ENCODE peak calls at places on chromosomes 5 and 9, in six cellular contexts. One of them, this sample, is unnamed.

GRCh38 chr9:71608825-71609452 is 159.4 kb downstream of the CEMIP2 start:
- DNase-seq in H1: peak
- DNase-seq in endothelial cell of umbilical vein: no peak
- DNase-seq in psoas muscle: no peak
- DNase-seq in dorsolateral prefrontal cortex: no peak
- DNase-seq in PC-9: peak
- DNase-seq in this sample: no peak

GRCh38 chr5:176853151-176853793 is 42.9 kb downstream of the UNC5A start:
- DNase-seq in endothelial cell of umbilical vein: no peak
- DNase-seq in psoas muscle: no peak
- DNase-seq in PC-9: no peak
- DNase-seq in dorsolateral prefrontal cortex: no peak
- DNase-seq in H1: no peak
- DNase-seq in this sample: no peak

GRCh38 chr5:136424835-136425694 is 59.7 kb upstream of the TRPC7 start:
- DNase-seq in H1: peak
- DNase-seq in psoas muscle: peak
- DNase-seq in dorsolateral prefrontal cortex: peak
- DNase-seq in PC-9: peak
- DNase-seq in endothelial cell of umbilical vein: peak
- DNase-seq in this sample: peak

GRCh38 chr9:13127164-13127563 is 152.3 kb downstream of the MPDZ start:
- DNase-seq in endothelial cell of umbilical vein: no peak
- DNase-seq in dorsolateral prefrontal cortex: no peak
- DNase-seq in psoas muscle: no peak
- DNase-seq in H1: no peak
- DNase-seq in PC-9: no peak
- DNase-seq in this sample: no peak

GRCh38 chr5:58963821-58964220 is 380.9 kb downstream of the RAB3C start:
- DNase-seq in PC-9: no peak
- DNase-seq in psoas muscle: no peak
- DNase-seq in dorsolateral prefrontal cortex: no peak
- DNase-seq in endothelial cell of umbilical vein: no peak
- DNase-seq in H1: no peak
- DNase-seq in this sample: no peak

GRCh38 chr5:151581841-151582583 is 9.1 kb downstream of the FAT2 start:
- DNase-seq in psoas muscle: no peak
- DNase-seq in dorsolateral prefrontal cortex: no peak
- DNase-seq in PC-9: no peak
- DNase-seq in H1: no peak
- DNase-seq in endothelial cell of umbilical vein: no peak
- DNase-seq in this sample: no peak

GRCh38 chr5:36457511-36458260 is 148.7 kb upstream of the SLC1A3 start:
- DNase-seq in dorsolateral prefrontal cortex: no peak
- DNase-seq in H1: no peak
- DNase-seq in PC-9: no peak
- DNase-seq in endothelial cell of umbilical vein: no peak
- DNase-seq in psoas muscle: no peak
- DNase-seq in this sample: no peak

GRCh38 chr9:37983381-37984067 is 79.6 kb upstream of the SLC25A51 start:
- DNase-seq in H1: no peak
- DNase-seq in dorsolateral prefrontal cortex: no peak
- DNase-seq in psoas muscle: no peak
- DNase-seq in PC-9: no peak
- DNase-seq in endothelial cell of umbilical vein: no peak
- DNase-seq in this sample: no peak

GRCh38 chr5:130400091-130400490 is 495.8 kb downstream of the CHSY3 start:
- DNase-seq in endothelial cell of umbilical vein: peak
- DNase-seq in PC-9: no peak
- DNase-seq in H1: no peak
- DNase-seq in psoas muscle: no peak
- DNase-seq in dorsolateral prefrontal cortex: no peak
- DNase-seq in this sample: no peak

GRCh38 chr9:100222674-100223073 is 123.6 kb downstream of the INVS start:
- DNase-seq in endothelial cell of umbilical vein: peak
- DNase-seq in PC-9: no peak
- DNase-seq in H1: no peak
- DNase-seq in dorsolateral prefrontal cortex: no peak
- DNase-seq in psoas muscle: no peak
- DNase-seq in this sample: no peak

GRCh38 chr9:69066955-69067354 is 31.4 kb downstream of the FXN start:
- DNase-seq in PC-9: no peak
- DNase-seq in dorsolateral prefrontal cortex: no peak
- DNase-seq in psoas muscle: no peak
- DNase-seq in H1: peak
- DNase-seq in endothelial cell of umbilical vein: no peak
- DNase-seq in this sample: no peak

GRCh38 chr5:23506329-23507236 is 826 bp upstream of the PRDM9 start:
- DNase-seq in H1: peak
- DNase-seq in psoas muscle: no peak
- DNase-seq in dorsolateral prefrontal cortex: no peak
- DNase-seq in endothelial cell of umbilical vein: no peak
- DNase-seq in PC-9: no peak
- DNase-seq in this sample: no peak

GRCh38 chr5:151772029-151772867 is 494 bp downstream of the G3BP1 start:
- DNase-seq in PC-9: peak
- DNase-seq in psoas muscle: peak
- DNase-seq in H1: peak
- DNase-seq in dorsolateral prefrontal cortex: peak
- DNase-seq in endothelial cell of umbilical vein: peak
- DNase-seq in this sample: no peak

GRCh38 chr9:111161015-111161415 is 122.7 kb upstream of the LPAR1 start:
- DNase-seq in H1: no peak
- DNase-seq in endothelial cell of umbilical vein: no peak
- DNase-seq in dorsolateral prefrontal cortex: no peak
- DNase-seq in PC-9: no peak
- DNase-seq in psoas muscle: no peak
- DNase-seq in this sample: peak

GRCh38 chr5:31442253-31442820 is 89.6 kb downstream of the DROSHA start:
- DNase-seq in endothelial cell of umbilical vein: peak
- DNase-seq in PC-9: no peak
- DNase-seq in psoas muscle: no peak
- DNase-seq in dorsolateral prefrontal cortex: no peak
- DNase-seq in H1: no peak
- DNase-seq in this sample: no peak

GRCh38 chr9:75775966-75776691 is 114.3 kb upstream of the PCSK5 start:
- DNase-seq in endothelial cell of umbilical vein: no peak
- DNase-seq in psoas muscle: no peak
- DNase-seq in PC-9: no peak
- DNase-seq in dorsolateral prefrontal cortex: no peak
- DNase-seq in H1: no peak
- DNase-seq in this sample: no peak
- TF ChIP-seq CTCF in endothelial cell of umbilical vein: no peak
- TF ChIP-seq CTCF in psoas muscle: no peak
- TF ChIP-seq CTCF in PC-9: no peak
- TF ChIP-seq CTCF in dorsolateral prefrontal cortex: no peak
- TF ChIP-seq CTCF in H1: no peak
- TF ChIP-seq CTCF in this sample: no peak

GRCh38 chr5:180799194-180799593 is 3.4 kb downstream of the MGAT1 start:
- DNase-seq in dorsolateral prefrontal cortex: no peak
- DNase-seq in H1: peak
- DNase-seq in PC-9: no peak
- DNase-seq in endothelial cell of umbilical vein: no peak
- DNase-seq in psoas muscle: no peak
- DNase-seq in this sample: no peak
- H3K4me3 ChIP-seq in dorsolateral prefrontal cortex: no peak
- H3K4me3 ChIP-seq in H1: no peak
- H3K4me3 ChIP-seq in PC-9: no peak
- H3K4me3 ChIP-seq in endothelial cell of umbilical vein: no peak
- H3K4me3 ChIP-seq in psoas muscle: no peak
- H3K4me3 ChIP-seq in this sample: no peak

DNA sequence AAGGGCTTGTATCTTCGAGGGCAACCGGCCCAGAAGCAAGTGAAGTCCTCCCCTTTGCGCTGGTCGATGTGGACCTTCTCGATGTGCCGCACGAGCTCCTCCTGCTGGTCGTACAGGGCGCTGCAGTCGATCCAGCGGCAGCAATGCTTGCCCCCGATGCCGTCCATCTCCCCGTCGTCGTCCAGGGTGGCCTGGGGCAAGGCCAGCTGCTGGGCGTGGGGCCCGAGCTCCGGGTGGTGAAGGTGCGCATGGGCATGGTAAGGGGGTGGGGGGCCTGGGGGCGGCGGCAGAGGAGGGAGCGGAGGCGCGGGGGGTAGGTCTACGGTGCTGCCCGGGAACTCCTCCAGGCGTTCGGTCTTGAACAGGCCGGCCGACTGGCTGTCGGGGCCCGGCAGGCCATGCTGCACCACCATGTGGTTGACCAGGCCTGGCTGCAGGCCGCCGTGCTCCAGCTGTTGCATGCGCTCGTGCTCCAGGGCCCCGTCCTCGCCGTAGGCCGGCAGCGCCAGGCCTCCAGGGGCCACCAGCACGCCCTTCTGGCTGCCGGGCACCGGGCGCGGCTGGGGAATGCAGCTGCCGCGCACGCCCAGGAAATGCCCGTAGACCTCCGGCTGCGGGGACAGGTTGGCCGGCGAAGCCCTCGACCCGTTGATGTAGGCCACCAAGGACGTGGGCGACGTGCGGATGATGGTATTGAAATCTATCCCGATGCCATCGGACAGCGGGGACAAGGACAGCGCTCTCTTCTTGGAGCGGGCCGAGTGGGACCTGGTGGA is 181.8 kb downstream of the GLIS3 start:
- DNase-seq in H1: peak
- DNase-seq in endothelial cell of umbilical vein: no peak
- DNase-seq in dorsolateral prefrontal cortex: no peak
- DNase-seq in psoas muscle: peak
- DNase-seq in PC-9: no peak
- DNase-seq in this sample: no peak
- TF ChIP-seq CTCF in H1: peak
- TF ChIP-seq CTCF in endothelial cell of umbilical vein: peak
- TF ChIP-seq CTCF in dorsolateral prefrontal cortex: no peak
- TF ChIP-seq CTCF in psoas muscle: no peak
- TF ChIP-seq CTCF in PC-9: peak
- TF ChIP-seq CTCF in this sample: peak

GRCh38 chr5:51382759-51383493 is at the start of gene ISL1:
- DNase-seq in PC-9: no peak
- DNase-seq in endothelial cell of umbilical vein: peak
- DNase-seq in psoas muscle: peak
- DNase-seq in dorsolateral prefrontal cortex: no peak
- DNase-seq in H1: peak
- DNase-seq in this sample: peak
- H3K4me3 ChIP-seq in PC-9: no peak
- H3K4me3 ChIP-seq in endothelial cell of umbilical vein: peak
- H3K4me3 ChIP-seq in psoas muscle: peak
- H3K4me3 ChIP-seq in dorsolateral prefrontal cortex: no peak
- H3K4me3 ChIP-seq in H1: peak
- H3K4me3 ChIP-seq in this sample: peak

GRCh38 chr5:180201051-180201987 is 7.7 kb downstream of the RASGEF1C start:
- DNase-seq in PC-9: peak
- DNase-seq in psoas muscle: no peak
- DNase-seq in dorsolateral prefrontal cortex: no peak
- DNase-seq in endothelial cell of umbilical vein: peak
- DNase-seq in H1: peak
- DNase-seq in this sample: no peak
- TF ChIP-seq CTCF in PC-9: peak
- TF ChIP-seq CTCF in psoas muscle: peak
- TF ChIP-seq CTCF in dorsolateral prefrontal cortex: peak
- TF ChIP-seq CTCF in endothelial cell of umbilical vein: peak
- TF ChIP-seq CTCF in H1: peak
- TF ChIP-seq CTCF in this sample: peak

DNA sequence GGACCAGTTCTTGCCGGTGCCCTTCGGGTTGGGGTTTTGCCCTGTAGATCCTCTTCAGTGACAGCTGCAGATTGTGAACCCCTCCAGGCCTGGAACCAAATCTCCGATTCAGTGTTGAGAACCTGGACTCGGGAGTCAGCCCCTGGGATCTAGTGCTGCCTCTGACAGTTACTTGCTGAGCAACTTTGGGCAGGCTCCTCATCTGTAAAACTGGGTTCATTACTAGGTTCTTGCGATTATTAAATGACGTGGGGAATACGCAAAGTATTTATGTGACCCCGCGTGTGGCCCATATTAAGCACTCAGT is 600 bp downstream of the ERCC6L2 start:
- DNase-seq in H1: no peak
- DNase-seq in psoas muscle: no peak
- DNase-seq in endothelial cell of umbilical vein: no peak
- DNase-seq in PC-9: no peak
- DNase-seq in dorsolateral prefrontal cortex: no peak
- DNase-seq in this sample: no peak
- H3K4me3 ChIP-seq in H1: no peak
- H3K4me3 ChIP-seq in psoas muscle: no peak
- H3K4me3 ChIP-seq in endothelial cell of umbilical vein: no peak
- H3K4me3 ChIP-seq in PC-9: no peak
- H3K4me3 ChIP-seq in dorsolateral prefrontal cortex: no peak
- H3K4me3 ChIP-seq in this sample: no peak

DNA sequence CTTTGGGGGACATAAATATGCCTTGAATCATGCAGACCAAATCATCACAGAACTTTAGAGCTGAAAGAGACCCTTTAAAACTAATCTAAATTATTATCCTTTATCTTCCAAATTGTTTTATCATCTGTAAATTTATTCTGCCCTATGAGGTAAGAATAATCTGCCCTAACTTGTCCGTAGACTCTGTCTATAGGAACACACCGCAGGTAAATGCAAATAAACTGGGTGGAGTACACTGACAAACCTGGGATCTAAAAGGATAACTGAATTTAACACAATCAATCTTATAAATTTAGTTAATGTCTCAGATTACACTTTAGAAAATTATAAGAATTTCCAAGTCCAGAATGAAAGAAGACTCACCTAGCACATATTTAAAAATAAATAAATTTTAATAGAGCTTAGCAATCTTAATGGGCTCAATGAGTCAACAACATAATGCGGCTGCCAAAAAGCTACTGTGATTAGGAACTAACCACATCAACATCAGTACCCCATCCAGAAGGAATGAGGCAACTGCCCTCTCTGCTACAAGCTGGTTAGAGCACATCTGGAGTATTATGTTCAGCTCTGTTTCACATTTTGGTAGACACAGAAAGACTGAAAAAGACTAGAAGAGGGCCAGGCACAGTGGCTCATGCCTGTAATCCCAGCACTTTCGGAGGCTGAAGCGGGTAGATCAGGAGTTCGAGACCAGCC is 5.6 kb downstream of the MEGF9 start:
- DNase-seq in psoas muscle: no peak
- DNase-seq in H1: no peak
- DNase-seq in PC-9: no peak
- DNase-seq in endothelial cell of umbilical vein: no peak
- DNase-seq in dorsolateral prefrontal cortex: no peak
- DNase-seq in this sample: peak
- TF ChIP-seq CTCF in psoas muscle: no peak
- TF ChIP-seq CTCF in H1: no peak
- TF ChIP-seq CTCF in PC-9: no peak
- TF ChIP-seq CTCF in endothelial cell of umbilical vein: no peak
- TF ChIP-seq CTCF in dorsolateral prefrontal cortex: no peak
- TF ChIP-seq CTCF in this sample: no peak

GRCh38 chr5:169063269-169063919 is 237.5 kb downstream of the SLIT3 start:
- DNase-seq in endothelial cell of umbilical vein: no peak
- DNase-seq in PC-9: no peak
- DNase-seq in psoas muscle: no peak
- DNase-seq in dorsolateral prefrontal cortex: no peak
- DNase-seq in H1: no peak
- DNase-seq in this sample: no peak
- H3K4me3 ChIP-seq in endothelial cell of umbilical vein: no peak
- H3K4me3 ChIP-seq in PC-9: no peak
- H3K4me3 ChIP-seq in psoas muscle: no peak
- H3K4me3 ChIP-seq in dorsolateral prefrontal cortex: no peak
- H3K4me3 ChIP-seq in H1: no peak
- H3K4me3 ChIP-seq in this sample: no peak